ENCODE peak calls at places on chromosomes 4 and X, in four cellular contexts. B is left lobe of liver; U is CD4-positive, alpha-beta memory T cell; P is Right ventricle myocardium superior. C is an unnamed sample.

GRCh38 chrX:16114640-16115039 is 8.7 kb upstream of the GRPR start:
- DNase-seq in B (no peak), U (no peak), P (no peak), C (no peak)

GRCh38 chr4:26860922-26861433 is 337 bp downstream of the STIM2 start:
- DNase-seq in B (peak; percentile 67), U (peak; percentile 66), P (peak; percentile 71), C (peak; percentile 60)

GRCh38 chr4:136864580-136865185 is 667.6 kb downstream of the PCDH18 start:
- DNase-seq in B (no peak), U (peak; percentile 23), P (no peak), C (no peak)

GRCh38 chr4:2194556-2194955 is 47.4 kb downstream of the HAUS3 start:
- DNase-seq in B (no peak), U (no peak), P (no peak), C (no peak)

GRCh38 chr4:154399259-154399974 is 92.2 kb downstream of the DCHS2 start:
- DNase-seq in B (no peak), U (no peak), P (no peak), C (no peak)

GRCh38 chrX:40646489-40647306 is 663 bp downstream of the CXorf38 start:
- DNase-seq in B (peak; percentile 63), U (peak; percentile 43), P (peak; percentile 56), C (peak; percentile 39)

GRCh38 chr4:100244347-100244746 is 54.1 kb upstream of the DDIT4L start:
- DNase-seq in B (no peak), U (no peak), P (no peak), C (no peak)

GRCh38 chr4:156098846-156099245 is 145.2 kb upstream of the CTSO start:
- DNase-seq in B (no peak), U (no peak), P (no peak), C (no peak)

GRCh38 chr4:44016582-44017421 is 431.8 kb downstream of the KCTD8 start:
- DNase-seq in B (no peak), U (no peak), P (no peak), C (no peak)

GRCh38 chrX:37578045-37578444 is 6.6 kb downstream of the LANCL3 start:
- DNase-seq in B (no peak), U (no peak), P (no peak), C (no peak)

GRCh38 chr4:86683983-86684382 is 89.9 kb downstream of the PTPN13 start:
- DNase-seq in B (no peak), U (no peak), P (no peak), C (no peak)

C was measured in naive B cell.